ENCODE peak calls at places on chromosome 15, in five cellular contexts. U, I, J, S and D are unnamed samples.

GRCh38 chr15:58179741-58180381 is 41.7 kb downstream of the AQP9 start:
- DNase-seq in J (no peak), U (no peak), S (peak), I (peak), D (no peak)

GRCh38 chr15:92839696-92840095 is 60.4 kb upstream of the CHD2 start:
- DNase-seq in I (no peak), J (no peak), U (no peak), S (no peak), D (no peak)

GRCh38 chr15:98322551-98322950 is 325.8 kb upstream of the IGF1R start:
- DNase-seq in I (no peak), J (no peak), U (no peak), S (no peak), D (no peak)

GRCh38 chr15:101489236-101489632 is 273 bp downstream of the PCSK6 start:
- DNase-seq in S (peak), J (peak), I (no peak), U (peak), D (no peak)

GRCh38 chr15:57662802-57663201 is 43.7 kb upstream of the POLR2M start:
- DNase-seq in I (no peak), U (no peak), S (no peak), J (no peak), D (no peak)

GRCh38 chr15:29106116-29106515 is 163.5 kb downstream of the NSMCE3 start:
- DNase-seq in I (no peak), J (no peak), S (no peak), U (no peak), D (no peak)

GRCh38 chr15:95869920-95870319 is 460.6 kb upstream of the NR2F2 start:
- DNase-seq in S (no peak), U (no peak), I (no peak), J (no peak), D (no peak)

GRCh38 chr15:36040173-36040572 is 494.2 kb upstream of the DPH6 start:
- DNase-seq in U (no peak), S (no peak), I (no peak), J (no peak), D (no peak)

GRCh38 chr15:65373163-65373651 is 4.6 kb downstream of the IGDCC3 start:
- DNase-seq in S (no peak), J (no peak), I (no peak), U (no peak), D (no peak)

GRCh38 chr15:89984421-89985010 is 16.6 kb upstream of the ZNF710 start:
- DNase-seq in U (no peak), I (no peak), J (no peak), S (no peak), D (no peak)

GRCh38 chr15:66760358-66760967 is 58.4 kb downstream of the SMAD6 start:
- DNase-seq in U (no peak), J (no peak), S (no peak), I (no peak), D (no peak)
- H3K27ac ChIP-seq in U (peak), J (no peak), S (peak), I (peak), D (no peak)

GRCh38 chr15:85727068-85727467 is 67.7 kb downstream of the KLHL25 start:
- DNase-seq in I (no peak), S (peak), J (no peak), U (no peak), D (no peak)

GRCh38 chr15:85725019-85725418 is 69.7 kb downstream of the KLHL25 start:
- DNase-seq in I (no peak), S (peak), U (no peak), J (no peak), D (no peak)

GRCh38 chr15:85723960-85724945 is 70.5 kb downstream of the KLHL25 start:
- DNase-seq in S (no peak), I (no peak), J (no peak), U (no peak), D (no peak)

GRCh38 chr15:85725564-85725963 is 69.2 kb downstream of the KLHL25 start:
- DNase-seq in J (no peak), U (no peak), S (no peak), I (no peak), D (no peak)

GRCh38 chr15:85726446-85726845 is 68.3 kb downstream of the KLHL25 start:
- DNase-seq in U (no peak), I (no peak), S (no peak), J (no peak), D (no peak)
- H3K27ac ChIP-seq in U (peak), I (no peak), S (no peak), J (no peak), D (no peak)

GRCh38 chr15:31439328-31439727 is 112.7 kb downstream of the KLF13 start:
- DNase-seq in U (no peak), J (no peak), I (no peak), S (no peak), D (no peak)

GRCh38 chr15:31437686-31438085 is 111.1 kb downstream of the KLF13 start:
- DNase-seq in I (no peak), J (no peak), S (no peak), U (no peak), D (no peak)

GRCh38 chr15:31440754-31441298 is 114.2 kb downstream of the KLF13 start:
- DNase-seq in U (peak), I (peak), J (peak), S (peak), D (no peak)

GRCh38 chr15:31435891-31436628 is 109.4 kb downstream of the KLF13 start:
- DNase-seq in J (no peak), I (no peak), U (no peak), S (no peak), D (no peak)

DNA sequence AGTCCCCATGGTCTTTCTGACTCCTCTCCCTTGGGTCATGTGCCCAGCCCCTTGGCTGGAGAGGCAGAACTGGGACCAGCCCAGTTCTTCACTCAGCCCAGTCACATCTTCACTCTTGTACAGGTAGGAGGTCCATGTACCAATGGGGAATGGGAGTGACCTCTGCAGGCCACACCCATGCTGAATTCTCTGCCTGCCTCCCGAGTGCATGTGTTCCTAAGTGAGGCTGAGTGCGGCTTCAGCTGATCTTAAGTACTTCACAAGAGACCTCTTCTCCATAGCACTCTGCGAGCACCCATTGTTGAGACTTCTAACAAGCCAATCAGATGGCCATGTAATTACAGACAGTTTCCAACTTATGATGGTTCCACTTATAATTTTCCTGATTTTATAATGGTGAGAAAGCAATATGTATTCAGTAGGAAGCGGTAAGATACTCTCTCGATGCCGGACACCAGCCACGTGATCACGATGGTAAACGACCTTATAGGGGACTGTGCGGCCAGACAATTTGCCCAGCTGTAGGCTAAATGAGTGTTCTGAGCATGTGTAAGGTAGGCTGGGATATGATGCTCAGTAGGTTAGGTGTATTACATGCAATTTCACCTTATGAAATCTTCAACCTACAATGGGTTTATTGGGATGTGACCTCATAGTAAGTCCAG is 112.1 kb downstream of the KLF13 start:
- DNase-seq in J (no peak), S (no peak), I (no peak), U (no peak), D (no peak)
- H3K27ac ChIP-seq in J (no peak), S (no peak), I (no peak), U (no peak), D (no peak)

GRCh38 chr15:42056934-42057743 is 36.3 kb upstream of the PLA2G4E start:
- DNase-seq in I (peak), J (peak), S (peak), U (peak), D (no peak)
- H3K27ac ChIP-seq in I (no peak), J (peak), S (no peak), U (no peak), D (no peak)

GRCh38 chr15:94231728-94232086 is 346 bp downstream of the MCTP2 start:
- DNase-seq in U (no peak), S (peak), J (no peak), I (no peak), D (no peak)
- H3K27ac ChIP-seq in U (no peak), S (no peak), J (peak), I (peak), D (no peak)

GRCh38 chr15:40345225-40345866 is 4.6 kb upstream of the CCDC9B start:
- DNase-seq in I (no peak), J (no peak), S (no peak), U (no peak), D (no peak)

GRCh38 chr15:40344217-40344616 is 3.5 kb upstream of the CCDC9B start:
- DNase-seq in U (no peak), J (no peak), I (peak), S (peak), D (peak)

GRCh38 chr15:40343512-40343911 is 2.8 kb upstream of the CCDC9B start:
- DNase-seq in I (peak), S (peak), U (no peak), J (no peak), D (no peak)

GRCh38 chr15:40345867-40346578 is 4.8 kb upstream of the PHGR1 start:
- DNase-seq in J (no peak), U (no peak), S (no peak), I (no peak), D (no peak)

DNA sequence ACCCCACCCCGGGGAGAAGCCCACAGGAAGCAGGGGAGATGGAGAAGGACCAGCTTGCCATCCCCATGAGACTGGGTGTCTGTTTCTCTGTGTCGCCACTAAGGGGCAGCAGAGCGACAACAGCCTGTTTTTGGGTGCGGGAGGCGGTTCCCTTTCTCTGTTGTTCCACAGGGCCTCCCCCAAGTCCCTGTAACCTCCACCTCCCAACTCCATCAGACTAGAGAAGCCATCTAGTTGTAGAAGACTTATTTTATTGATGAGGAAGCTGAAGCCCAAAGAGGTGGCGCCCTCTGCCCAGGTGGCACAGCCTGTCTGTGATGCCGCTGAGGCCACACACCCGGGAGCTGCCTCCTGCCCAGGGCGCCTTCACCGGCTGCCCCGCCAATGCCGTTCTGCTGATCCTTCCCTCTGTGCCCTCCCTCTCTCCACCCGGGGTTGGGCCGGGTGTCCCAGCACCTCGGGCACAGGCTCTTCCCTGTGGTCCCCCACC is 3.9 kb upstream of the CCDC9B start:
- DNase-seq in J (peak), U (no peak), S (peak), I (peak), D (peak)
- H3K27ac ChIP-seq in J (no peak), U (peak), S (no peak), I (peak), D (no peak)

DNA sequence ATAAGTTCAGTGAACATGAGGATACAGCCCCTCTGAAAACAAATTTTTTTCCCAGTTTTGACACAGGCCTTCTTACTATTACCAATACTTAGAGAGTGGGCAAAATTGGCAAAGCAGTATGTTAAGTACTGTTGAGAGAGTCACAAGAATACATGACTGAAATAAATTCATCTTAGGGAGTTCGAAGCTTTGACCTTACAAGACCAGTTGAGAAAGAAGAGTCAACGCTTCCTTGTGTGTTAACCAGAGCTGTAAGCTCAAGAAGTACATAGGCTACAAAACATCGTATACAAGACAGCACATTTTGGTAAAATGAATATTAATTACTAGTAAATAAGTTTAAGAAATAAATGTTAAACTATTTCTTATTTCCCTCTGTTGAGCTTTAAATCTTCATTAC is 164.4 kb upstream of the RORA start:
- DNase-seq in U (no peak), J (no peak), I (no peak), S (no peak), D (no peak)
- H3K27ac ChIP-seq in U (peak), J (no peak), I (no peak), S (no peak), D (no peak)

GRCh38 chr15:48493763-48494225 is 151.7 kb downstream of the FBN1 start:
- DNase-seq in I (no peak), S (no peak), J (no peak), U (no peak), D (no peak)

GRCh38 chr15:48498828-48499227 is 146.7 kb downstream of the FBN1 start:
- DNase-seq in S (no peak), J (no peak), U (no peak), I (no peak), D (no peak)

GRCh38 chr15:48499978-48500377 is 145.5 kb downstream of the FBN1 start:
- DNase-seq in U (no peak), S (no peak), I (no peak), J (no peak), D (no peak)

GRCh38 chr15:48493084-48493762 is 152.3 kb downstream of the FBN1 start:
- DNase-seq in I (peak), J (no peak), U (no peak), S (peak), D (no peak)

GRCh38 chr15:48494646-48495045 is 150.9 kb downstream of the FBN1 start:
- DNase-seq in S (peak), J (no peak), U (no peak), I (peak), D (no peak)
- H3K27ac ChIP-seq in S (no peak), J (no peak), U (peak), I (peak), D (no peak)